ENCODE peak calls at places on chromosomes 13 and 19, in nine cellular contexts. R is A549, N is astrocyte, U is OCI-LY7, B is GM23338, J is HCT116, C is neural progenitor cell, X is IMR-90, Z is MM.1S. K is an unnamed sample.

GRCh38 chr13:107305178-107305577 is 737.2 kb upstream of the ARGLU1 start:
- DNase-seq in R (no peak), N (no peak), U (no peak), B (no peak), J (no peak), C (no peak), X (no peak), Z (no peak), K (no peak)

GRCh38 chr19:952680-953500 is 27.1 kb downstream of the ARID3A start:
- DNase-seq in R (no peak), N (no peak), U (peak), B (peak), J (no peak), C (no peak), X (no peak), Z (no peak), K (no peak)

GRCh38 chr13:46593403-46593802 is 40.4 kb downstream of the LRCH1 start:
- DNase-seq in R (no peak), N (no peak), U (peak), B (no peak), J (no peak), C (no peak), X (no peak), Z (no peak), K (no peak)

GRCh38 chr19:55353803-55354697 is 469 bp downstream of the COX6B2 start:
- DNase-seq in R (peak), N (no peak), U (peak), B (peak), J (peak), C (peak), X (peak), Z (no peak), K (peak)

GRCh38 chr13:25802579-25802978 is 249.2 kb downstream of the SHISA2 start:
- DNase-seq in R (no peak), N (no peak), U (no peak), B (no peak), J (no peak), C (no peak), X (no peak), Z (no peak), K (no peak)

GRCh38 chr19:18157465-18158063 is 4.6 kb downstream of the PIK3R2 start:
- DNase-seq in R (no peak), N (no peak), U (peak), B (peak), J (no peak), C (peak), X (no peak), Z (no peak), K (no peak)

GRCh38 chr13:24618219-24618955 is 61.8 kb upstream of the ATP12A start:
- DNase-seq in R (no peak), N (no peak), U (peak), B (no peak), J (no peak), C (no peak), X (no peak), Z (no peak), K (no peak)

GRCh38 chr13:70173236-70173959 is 65.1 kb upstream of the KLHL1 start:
- DNase-seq in R (no peak), N (peak), U (no peak), B (peak), J (no peak), C (no peak), X (no peak), Z (no peak), K (no peak)

GRCh38 chr13:29436291-29436690 is 159.2 kb downstream of the SLC7A1 start:
- DNase-seq in R (no peak), N (peak), U (no peak), B (no peak), J (no peak), C (no peak), X (peak), Z (no peak), K (peak)

GRCh38 chr19:10510301-10510802 is 6.9 kb downstream of the S1PR5 start:
- DNase-seq in R (peak), N (no peak), U (peak), B (peak), J (no peak), C (peak), X (no peak), Z (peak), K (no peak)

GRCh38 chr19:18156841-18157464 is 4.0 kb downstream of the PIK3R2 start:
- DNase-seq in R (peak), N (peak), U (no peak), B (no peak), J (peak), C (no peak), X (peak), Z (no peak), K (peak)

DNA sequence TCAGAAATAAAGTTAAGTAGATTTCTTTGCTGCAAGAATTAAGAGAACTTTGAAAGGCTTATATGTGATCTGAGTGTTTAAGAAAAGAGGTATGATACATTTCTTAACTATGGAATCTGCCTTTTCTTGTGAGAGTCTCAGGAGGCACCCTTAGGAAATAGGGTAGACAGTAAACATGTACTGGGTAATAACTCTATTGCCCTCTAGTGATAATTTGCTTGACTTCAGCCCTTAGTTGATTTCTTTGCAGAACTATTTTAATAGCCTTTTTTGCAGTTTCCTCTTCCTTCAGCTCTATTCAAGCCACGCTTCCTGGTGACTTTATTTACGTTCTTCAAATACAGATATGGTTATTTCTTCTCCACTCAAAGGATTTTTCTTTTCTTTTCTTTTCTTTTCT is 37.0 kb upstream of the CCNA1 start:
- DNase-seq in R (peak), N (peak), U (no peak), B (peak), J (no peak), C (no peak), X (peak), Z (peak), K (peak)
- TF ChIP-seq CTCF in R (peak), N (peak), U (peak), B (peak), J (no peak), C (peak), X (peak), Z (peak), K (peak)

DNA sequence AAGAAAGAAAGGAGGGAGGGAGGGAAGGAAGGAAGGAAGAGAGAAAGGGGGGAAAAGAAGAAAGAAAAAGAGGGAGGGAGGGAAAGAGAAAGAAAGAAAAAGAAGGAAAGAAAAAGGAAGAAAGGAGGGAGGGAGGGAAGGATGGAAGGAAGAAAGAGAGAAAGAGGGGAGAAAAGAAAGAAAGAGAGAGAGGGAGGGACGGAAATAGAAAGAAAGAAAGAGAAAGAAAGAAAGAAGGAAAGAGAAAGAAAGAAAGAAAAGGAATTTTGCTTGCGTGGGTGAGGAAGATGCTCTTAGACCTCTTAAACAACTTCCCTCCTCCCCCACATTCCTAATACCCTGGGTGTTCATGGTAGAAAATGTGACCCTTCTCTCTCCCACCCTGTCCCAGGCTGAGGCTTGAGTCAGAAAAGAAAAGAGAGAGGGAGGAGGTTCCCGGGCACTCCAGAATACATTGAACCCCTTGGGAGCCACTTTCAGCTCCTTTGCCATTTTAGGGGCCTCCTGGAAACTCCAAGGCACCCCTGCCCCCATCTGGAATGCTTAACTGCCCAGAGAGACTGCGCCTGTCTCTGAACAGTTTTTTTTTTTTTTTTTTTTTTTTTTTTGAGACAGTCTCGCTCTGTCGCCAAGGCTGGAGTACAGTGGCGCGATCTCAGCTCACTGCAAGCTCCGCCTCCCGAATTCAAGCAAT is 9.2 kb upstream of the KANK3 start:
- DNase-seq in R (no peak), N (no peak), U (no peak), B (peak), J (no peak), C (peak), X (peak), Z (no peak), K (no peak)
- H3K4me2 ChIP-seq in R (peak), N (peak), U (no peak), B (peak), J (no peak), C (peak), X (peak), Z (peak), K (peak)

DNA sequence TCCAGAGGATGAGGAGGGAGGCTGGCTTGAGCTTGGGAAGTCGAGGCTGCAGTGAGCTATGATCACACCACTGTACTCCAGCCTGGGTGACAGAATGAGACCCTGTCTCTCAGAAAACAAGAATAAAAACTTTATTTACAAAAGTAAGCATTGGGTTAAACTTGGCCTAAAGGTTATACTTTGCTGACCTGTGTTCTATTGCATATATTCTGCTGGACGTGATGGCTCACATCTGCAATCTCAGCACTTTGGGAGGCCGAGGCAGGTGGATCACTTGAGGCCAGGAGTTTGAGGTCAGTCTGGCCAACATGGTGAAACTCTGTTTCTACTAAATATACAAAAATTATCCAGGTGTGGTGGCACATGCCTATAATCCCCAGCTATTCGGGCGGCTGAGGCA is 6.6 kb upstream of the ARHGEF18 start:
- DNase-seq in R (no peak), N (no peak), U (no peak), B (no peak), J (no peak), C (no peak), X (no peak), Z (no peak), K (no peak)
- TF ChIP-seq CTCF in R (no peak), N (no peak), U (no peak), B (no peak), J (no peak), C (no peak), X (no peak), Z (no peak), K (no peak)

DNA sequence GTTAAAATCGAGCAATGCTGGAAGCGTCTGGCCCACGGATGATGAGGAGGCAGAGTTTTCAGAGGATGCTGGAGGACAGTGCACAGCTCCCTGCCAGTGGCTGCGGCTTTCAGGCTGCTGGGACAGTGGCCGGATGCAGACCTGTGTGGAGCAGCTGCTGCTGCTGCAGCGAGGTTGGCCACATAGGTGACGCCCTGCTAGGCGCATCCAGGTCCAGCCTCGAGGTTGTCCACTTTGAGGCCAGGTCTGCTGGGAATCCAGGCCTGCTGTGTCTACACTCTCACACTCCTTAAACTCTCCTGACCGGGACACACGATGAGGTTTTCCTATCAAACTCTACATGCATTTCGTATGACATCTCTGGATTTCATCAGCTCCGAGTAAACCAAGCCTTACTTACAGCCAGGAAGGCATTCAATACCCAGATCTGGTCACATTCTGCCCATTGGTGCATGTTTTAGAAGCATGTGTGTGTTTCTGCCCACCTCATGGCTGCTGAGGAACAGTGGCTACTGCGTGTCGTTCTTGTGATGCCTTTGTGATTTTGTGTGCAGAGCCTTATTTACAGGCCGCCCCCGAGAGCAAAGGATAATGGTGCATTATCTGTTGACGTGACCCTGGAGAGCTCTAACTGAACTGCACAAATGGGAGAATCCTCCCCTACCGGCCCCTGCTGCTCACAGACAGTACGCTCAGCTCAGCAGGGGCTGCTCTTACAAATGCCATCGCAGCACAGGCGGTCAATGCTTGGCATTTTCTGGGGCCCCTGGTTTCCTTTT is 12.3 kb upstream of the MCF2L start:
- DNase-seq in R (no peak), N (no peak), U (no peak), B (no peak), J (no peak), C (peak), X (no peak), Z (no peak), K (peak)
- H3K4me2 ChIP-seq in R (no peak), N (no peak), U (no peak), B (no peak), J (no peak), C (peak), X (no peak), Z (no peak), K (no peak)

GRCh38 chr19:30085394-30085793 is 143.4 kb downstream of the URI1 start:
- DNase-seq in R (no peak), N (no peak), U (peak), B (peak), J (peak), C (peak), X (no peak), Z (no peak), K (peak)
- TF ChIP-seq CTCF in R (peak), N (no peak), U (peak), B (peak), J (peak), C (peak), X (no peak), Z (no peak), K (no peak)

GRCh38 chr19:35272954-35273649 is 4.3 kb downstream of the USF2 start:
- DNase-seq in R (no peak), N (no peak), U (no peak), B (no peak), J (no peak), C (no peak), X (no peak), Z (no peak), K (no peak)
- H3K4me2 ChIP-seq in R (no peak), N (no peak), U (no peak), B (no peak), J (no peak), C (no peak), X (no peak), Z (no peak), K (no peak)

GRCh38 chr19:4979211-4979807 is 10.4 kb downstream of the KDM4B start:
- DNase-seq in R (no peak), N (no peak), U (no peak), B (no peak), J (no peak), C (no peak), X (no peak), Z (no peak), K (no peak)

GRCh38 chr19:4980087-4980486 is 11.2 kb downstream of the KDM4B start:
- DNase-seq in R (no peak), N (peak), U (no peak), B (no peak), J (no peak), C (no peak), X (no peak), Z (no peak), K (no peak)

GRCh38 chr19:4974855-4975469 is 6.0 kb downstream of the KDM4B start:
- DNase-seq in R (no peak), N (no peak), U (no peak), B (no peak), J (no peak), C (no peak), X (no peak), Z (no peak), K (no peak)

GRCh38 chr19:4977299-4978174 is 8.6 kb downstream of the KDM4B start:
- DNase-seq in R (no peak), N (peak), U (no peak), B (no peak), J (no peak), C (no peak), X (peak), Z (no peak), K (peak)

GRCh38 chr19:4976412-4977298 is 7.7 kb downstream of the KDM4B start:
- DNase-seq in R (peak), N (peak), U (no peak), B (peak), J (no peak), C (peak), X (peak), Z (no peak), K (peak)
- TF ChIP-seq CTCF in R (peak), N (peak), U (peak), B (peak), J (peak), C (peak), X (peak), Z (no peak), K (peak)